ENCODE peak calls at places on chromosomes 6 and 20, in six cellular contexts. O is foreskin melanocyte; N is left colon; R is stimulated activated CD4-positive, alpha-beta T cell treated with anti-CD3 and anti-CD28 coated beads, Interleukin-4, amount 100 ng/mL, for 48 hours; Q is GM23248; G is choroid plexus epithelial cell. H is an unnamed sample.

GRCh38 chr6:2221724-2222274 is 23.6 kb downstream of the GMDS start:
- DNase-seq in O (no peak), N (no peak), R (no peak), Q (no peak), G (peak; percentile 43), H (no peak)

GRCh38 chr20:1327241-1327653 is 1.7 kb downstream of the SDCBP2 start:
- DNase-seq in O (no peak), N (peak; percentile 58), R (no peak), Q (peak; percentile 87), G (peak; percentile 59), H (no peak)

GRCh38 chr20:51374961-51375360 is 167.6 kb downstream of the NFATC2 start:
- DNase-seq in O (no peak), N (no peak), R (no peak), Q (no peak), G (no peak), H (no peak)

GRCh38 chr6:74768120-74768519 is 437.7 kb downstream of the COL12A1 start:
- DNase-seq in O (no peak), N (no peak), R (no peak), Q (peak; percentile 48), G (no peak), H (no peak)

GRCh38 chr20:59603727-59604608 is at the start of gene PHACTR3:
- DNase-seq in O (no peak), N (no peak), R (no peak), Q (no peak), G (no peak), H (no peak)

GRCh38 chr20:56245761-56246160 is 2.8 kb upstream of the MC3R start:
- DNase-seq in O (peak; percentile 71), N (no peak), R (no peak), Q (peak; percentile 21), G (no peak), H (no peak)

GRCh38 chr20:44738779-44739477 is 6.7 kb upstream of the KCNK15 start:
- DNase-seq in O (no peak), N (peak; percentile 56), R (peak; percentile 40), Q (peak; percentile 85), G (peak; percentile 82), H (peak; percentile 78)

GRCh38 chr6:134379086-134379485 is 61.2 kb upstream of the SGK1 start:
- DNase-seq in O (no peak), N (peak; percentile 86), R (no peak), Q (no peak), G (no peak), H (no peak)

GRCh38 chr20:16806061-16806460 is 57.9 kb downstream of the OTOR start:
- DNase-seq in O (no peak), N (no peak), R (no peak), Q (no peak), G (no peak), H (no peak)

GRCh38 chr6:42260972-42261371 is 43.3 kb upstream of the MRPS10 start:
- DNase-seq in O (no peak), N (no peak), R (no peak), Q (peak; percentile 20), G (peak; percentile 20), H (peak; percentile 66)

GRCh38 chr20:32997431-32997830 is 6.8 kb downstream of the SUN5 start:
- DNase-seq in O (no peak), N (no peak), R (no peak), Q (no peak), G (no peak), H (no peak)

GRCh38 chr20:33199026-33199425 is 18.1 kb upstream of the BPIFA3 start:
- DNase-seq in O (no peak), N (no peak), R (no peak), Q (no peak), G (no peak), H (no peak)

GRCh38 chr20:47774081-47774777 is 11.1 kb downstream of the SULF2 start:
- DNase-seq in O (no peak), N (peak; percentile 76), R (no peak), Q (no peak), G (no peak), H (peak; percentile 65)

GRCh38 chr6:15086273-15087158 is 159.4 kb upstream of the JARID2 start:
- DNase-seq in O (no peak), N (peak; percentile 38), R (no peak), Q (no peak), G (no peak), H (no peak)

GRCh38 chr20:24873015-24873620 is 76.0 kb upstream of the CST7 start:
- DNase-seq in O (no peak), N (no peak), R (no peak), Q (no peak), G (no peak), H (no peak)

GRCh38 chr6:52360601-52361346 is 1.2 kb upstream of the PAQR8 start:
- DNase-seq in O (no peak), N (no peak), R (no peak), Q (no peak), G (no peak), H (no peak)

GRCh38 chr20:1721687-1722512 is 64.3 kb upstream of the SIRPG start:
- DNase-seq in O (no peak), N (no peak), R (no peak), Q (no peak), G (no peak), H (no peak)

GRCh38 chr6:43962458-43962857 is 164.8 kb downstream of the MRPL14 start:
- DNase-seq in O (no peak), N (no peak), R (no peak), Q (peak; percentile 23), G (peak; percentile 35), H (no peak)

GRCh38 chr20:21096321-21097043 is 9.7 kb downstream of the LINC00237 start:
- DNase-seq in O (no peak), N (no peak), R (no peak), Q (peak; percentile 48), G (peak; percentile 18), H (peak; percentile 53)

GRCh38 chr20:57560554-57561355 is at the start of gene PCK1:
- DNase-seq in O (peak; percentile 3), N (peak; percentile 93), R (no peak), Q (peak; percentile 17), G (peak; percentile 46), H (no peak)

GRCh38 chr6:1619666-1620503 is 10.2 kb downstream of the FOXC1 start:
- DNase-seq in O (no peak), N (no peak), R (no peak), Q (peak; percentile 59), G (no peak), H (no peak)

GRCh38 chr6:15985354-15985995 is 143.4 kb upstream of the MYLIP start:
- DNase-seq in O (no peak), N (no peak), R (no peak), Q (no peak), G (no peak), H (no peak)

GRCh38 chr6:2196079-2196679 is 49.2 kb downstream of the GMDS start:
- DNase-seq in O (peak; percentile 12), N (no peak), R (peak; percentile 14), Q (peak; percentile 70), G (peak; percentile 78), H (peak; percentile 70)

GRCh38 chr6:137290601-137291261 is 71.5 kb upstream of the IFNGR1 start:
- DNase-seq in O (no peak), N (no peak), R (no peak), Q (no peak), G (no peak), H (no peak)

GRCh38 chr20:62874745-62875344 is 13.2 kb upstream of the TCFL5 start:
- DNase-seq in O (no peak), N (no peak), R (no peak), Q (no peak), G (no peak), H (no peak)

GRCh38 chr6:110017946-110018345 is 39.8 kb downstream of the GPR6 start:
- DNase-seq in O (no peak), N (no peak), R (no peak), Q (no peak), G (no peak), H (no peak)

GRCh38 chr6:85110943-85111342 is 338.9 kb upstream of the NT5E start:
- DNase-seq in O (no peak), N (no peak), R (no peak), Q (no peak), G (no peak), H (no peak)

GRCh38 chr6:20978176-20978614 is 443.9 kb downstream of the CDKAL1 start:
- DNase-seq in O (no peak), N (no peak), R (no peak), Q (peak; percentile 83), G (peak; percentile 71), H (peak; percentile 10)

GRCh38 chr20:19628570-19629134 is 129.4 kb upstream of the RIN2 start:
- DNase-seq in O (peak; percentile 18), N (peak; percentile 46), R (peak; percentile 34), Q (peak; percentile 60), G (peak; percentile 85), H (peak; percentile 77)

GRCh38 chr6:148406579-148407371 is 64.1 kb downstream of the SASH1 start:
- DNase-seq in O (no peak), N (no peak), R (no peak), Q (no peak), G (no peak), H (no peak)

GRCh38 chr6:34630040-34630439 is 66.5 kb downstream of the ILRUN start:
- DNase-seq in O (peak; percentile 74), N (no peak), R (no peak), Q (peak; percentile 92), G (peak; percentile 96), H (peak; percentile 35)